ENCODE peak calls at places on chromosomes 6 and 20, in ten cellular contexts. O is fibroblast of lung, G is neural crest cell, Y is A549, E is esophagus squamous epithelium, D is HFFc6, A is WTC11, J is mucosa of descending colon, F is adrenal gland, U is IMR-90. V is an unnamed sample.
A peak's percentile ranks its signal among the peaks of the same experiment; 100 is the strongest.

GRCh38 chr20:40361916-40362315 is 327.1 kb downstream of the MAFB start:
- DNase-seq in O (no peak), G (no peak), Y (no peak), E (no peak), D (no peak), A (no peak), J (no peak), F (no peak), U (no peak), V (no peak)

GRCh38 chr6:26240981-26241770 is 123.8 kb upstream of the BTN3A2 start:
- DNase-seq in O (peak; percentile 87), G (no peak), Y (no peak), E (no peak), D (peak; percentile 51), A (no peak), J (peak; percentile 31), F (peak; percentile 62), U (peak; percentile 87), V (no peak)

GRCh38 chr6:105900120-105900937 is 185.8 kb upstream of the PRDM1 start:
- DNase-seq in O (peak; percentile 77), G (no peak), Y (no peak), E (no peak), D (peak; percentile 76), A (no peak), J (no peak), F (no peak), U (peak; percentile 91), V (no peak)

GRCh38 chr20:31890646-31891045 is 20.2 kb downstream of the TTLL9 start:
- DNase-seq in O (no peak), G (no peak), Y (no peak), E (no peak), D (no peak), A (no peak), J (no peak), F (no peak), U (no peak), V (no peak)

GRCh38 chr20:46970937-46971630 is 76.4 kb downstream of the EYA2 start:
- DNase-seq in O (peak; percentile 76), G (peak; percentile 23), Y (peak; percentile 94), E (no peak), D (peak; percentile 91), A (peak; percentile 42), J (peak; percentile 17), F (no peak), U (peak; percentile 97), V (peak; percentile 88)

GRCh38 chr6:25652007-25652515 is at the start of gene SCGN:
- DNase-seq in O (peak; percentile 61), G (peak; percentile 77), Y (peak; percentile 21), E (no peak), D (peak; percentile 25), A (peak; percentile 85), J (peak; percentile 79), F (peak; percentile 76), U (peak; percentile 36), V (peak; percentile 22)

GRCh38 chr6:131937703-131938631 is 13.2 kb downstream of the CCN2 start:
- DNase-seq in O (peak; percentile 63), G (no peak), Y (peak; percentile 86), E (no peak), D (peak; percentile 69), A (no peak), J (no peak), F (peak; percentile 69), U (peak; percentile 88), V (peak; percentile 82)

GRCh38 chr6:35708585-35708984 is 19.9 kb upstream of the FKBP5 start:
- DNase-seq in O (no peak), G (no peak), Y (no peak), E (no peak), D (no peak), A (no peak), J (no peak), F (no peak), U (no peak), V (no peak)

GRCh38 chr6:168097621-168098430 is 18.8 kb upstream of the FRMD1 start:
- DNase-seq in O (no peak), G (no peak), Y (no peak), E (no peak), D (no peak), A (no peak), J (no peak), F (no peak), U (no peak), V (no peak)

GRCh38 chr6:84897874-84898635 is 133.7 kb upstream of the TBX18 start:
- DNase-seq in O (peak; percentile 22), G (no peak), Y (peak; percentile 78), E (no peak), D (peak; percentile 23), A (no peak), J (no peak), F (no peak), U (peak; percentile 2), V (peak; percentile 83)

GRCh38 chr6:145087034-145087433 is 648.3 kb downstream of the EPM2A start:
- DNase-seq in O (peak; percentile 90), G (no peak), Y (no peak), E (no peak), D (peak; percentile 11), A (no peak), J (no peak), F (no peak), U (peak; percentile 53), V (no peak)

GRCh38 chr20:44021186-44021585 is 106.5 kb downstream of the TOX2 start:
- DNase-seq in O (no peak), G (no peak), Y (no peak), E (no peak), D (no peak), A (no peak), J (no peak), F (peak; percentile 33), U (no peak), V (no peak)

DNA sequence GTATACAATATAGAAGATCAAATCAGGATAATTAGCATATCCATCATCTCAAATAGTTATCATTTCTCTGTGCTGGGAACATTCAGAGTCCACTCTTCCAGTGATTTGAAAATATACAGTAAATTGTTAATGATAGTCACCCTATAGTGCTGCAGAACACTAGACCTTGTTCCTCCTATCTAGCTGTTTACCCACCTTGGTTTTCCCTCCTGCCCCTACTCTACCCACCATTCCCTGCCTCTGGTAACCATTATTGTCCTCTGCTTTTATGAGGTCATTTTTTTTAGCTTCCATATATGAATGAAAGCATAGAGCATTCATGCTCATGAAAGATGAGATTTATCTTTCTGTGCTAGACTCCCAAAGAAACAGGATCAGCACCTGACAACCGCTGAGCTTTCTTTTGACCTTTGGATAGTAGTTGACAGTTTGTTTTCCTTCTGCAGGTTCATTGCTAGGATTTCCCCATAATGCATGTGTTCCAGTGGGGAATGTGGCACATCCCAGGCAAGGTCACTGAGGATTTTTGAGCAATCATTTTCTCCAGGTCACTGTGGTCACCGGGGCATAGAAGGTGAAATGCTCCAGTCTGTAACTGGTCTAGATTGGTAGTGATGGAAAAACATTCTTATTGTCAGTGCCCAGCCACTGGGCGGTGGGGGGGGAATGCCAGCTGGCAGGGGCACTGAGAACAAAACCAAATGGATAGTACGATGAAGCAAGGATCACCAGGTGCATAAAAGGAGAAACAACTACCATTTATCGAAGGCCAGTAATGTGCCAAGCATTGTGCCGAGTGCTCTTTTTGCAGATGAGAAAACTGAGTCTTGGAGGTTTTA is 33.6 kb upstream of the BCAS1 start:
- DNase-seq in O (no peak), G (no peak), Y (peak; percentile 54), E (no peak), D (no peak), A (no peak), J (peak; percentile 22), F (no peak), U (no peak), V (no peak)
- TF ChIP-seq CTCF in O (no peak), G (no peak), Y (no peak), E (no peak), D (peak; percentile 56), A (no peak), J (no peak), F (no peak), U (no peak), V (no peak)

GRCh38 chr6:42336431-42336830 is 115.3 kb downstream of the TRERF1 start:
- DNase-seq in O (no peak), G (no peak), Y (no peak), E (no peak), D (no peak), A (no peak), J (no peak), F (no peak), U (no peak), V (no peak)

GRCh38 chr6:42339991-42340401 is 111.7 kb downstream of the TRERF1 start:
- DNase-seq in O (peak; percentile 23), G (no peak), Y (no peak), E (no peak), D (no peak), A (no peak), J (no peak), F (no peak), U (peak; percentile 24), V (peak; percentile 48)

GRCh38 chr6:42337985-42338572 is 113.6 kb downstream of the TRERF1 start:
- DNase-seq in O (no peak), G (no peak), Y (no peak), E (no peak), D (no peak), A (no peak), J (no peak), F (no peak), U (no peak), V (peak; percentile 22)

GRCh38 chr6:42340516-42340915 is 111.2 kb downstream of the TRERF1 start:
- DNase-seq in O (no peak), G (no peak), Y (no peak), E (no peak), D (no peak), A (no peak), J (no peak), F (no peak), U (no peak), V (no peak)

GRCh38 chr6:42338573-42339218 is 113.0 kb downstream of the TRERF1 start:
- DNase-seq in O (peak; percentile 99), G (no peak), Y (peak; percentile 82), E (no peak), D (peak; percentile 99), A (no peak), J (no peak), F (no peak), U (peak; percentile 99), V (peak; percentile 97)
- TF ChIP-seq CTCF in O (no peak), G (no peak), Y (no peak), E (no peak), D (peak; percentile 45), A (no peak), J (no peak), F (no peak), U (peak; percentile 28), V (no peak)

GRCh38 chr20:59032713-59033059 is 551 bp upstream of the ATP5F1E start:
- DNase-seq in O (peak; percentile 33), G (no peak), Y (no peak), E (no peak), D (peak; percentile 20), A (no peak), J (no peak), F (no peak), U (peak; percentile 27), V (no peak)
- TF ChIP-seq CTCF in O (no peak), G (peak; percentile 56), Y (no peak), E (peak; percentile 0), D (no peak), A (no peak), J (no peak), F (no peak), U (no peak), V (no peak)

DNA sequence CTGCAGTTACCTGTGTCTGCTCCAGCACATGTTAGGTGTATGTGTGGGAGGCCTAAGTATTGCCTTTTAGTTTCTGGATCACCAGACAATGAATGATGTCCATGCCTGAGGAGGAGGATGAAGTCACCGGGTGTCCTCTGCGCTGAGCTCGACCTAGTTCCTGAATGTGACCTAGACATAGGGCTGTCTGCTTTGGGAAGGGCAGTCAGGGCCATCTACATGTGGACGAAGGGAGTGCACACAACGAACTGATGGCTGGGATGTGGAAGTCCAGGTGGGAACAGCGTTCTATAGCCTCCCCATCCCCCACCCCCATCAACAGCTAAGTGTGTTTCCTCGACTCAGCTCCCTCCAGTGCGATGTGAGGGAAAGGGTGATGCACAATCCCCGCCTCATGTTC is 186.3 kb downstream of the QKI start:
- DNase-seq in O (no peak), G (no peak), Y (no peak), E (no peak), D (no peak), A (no peak), J (no peak), F (no peak), U (no peak), V (no peak)
- TF ChIP-seq CTCF in O (no peak), G (no peak), Y (no peak), E (no peak), D (no peak), A (no peak), J (no peak), F (no peak), U (no peak), V (no peak)